ENCODE peak calls at places on chromosome 18, in four cellular contexts. Q is H1, K is GM12878, H is HepG2. V is an unnamed sample.

GRCh38 chr18:75727479-75727878 is 300.0 kb upstream of the SMIM21 start:
- DNase-seq in H (peak; percentile 2), Q (peak; percentile 38), K (no peak), V (peak; percentile 21)

GRCh38 chr18:73199151-73199550 is 331.4 kb upstream of the NETO1 start:
- DNase-seq in H (no peak), K (no peak), Q (no peak), V (no peak)

GRCh38 chr18:48020337-48021250 is 90.1 kb upstream of the SMAD2 start:
- DNase-seq in H (no peak), K (no peak), Q (no peak), V (no peak)

GRCh38 chr18:31835528-31836138 is 75.0 kb upstream of the SLC25A52 start:
- DNase-seq in H (no peak), Q (no peak), K (no peak), V (no peak)

GRCh38 chr18:8264861-8265411 is 344.3 kb upstream of the RAB12 start:
- DNase-seq in Q (no peak), H (peak; percentile 17), K (no peak), V (no peak)

GRCh38 chr18:9996104-9996503 is 82.3 kb downstream of the VAPA start:
- DNase-seq in Q (no peak), K (no peak), H (no peak), V (no peak)

GRCh38 chr18:57519668-57520424 is 66.7 kb downstream of the FECH start:
- DNase-seq in Q (no peak), K (no peak), H (no peak), V (no peak)

GRCh38 chr18:4836146-4836545 is 360.9 kb downstream of the AKAIN1 start:
- DNase-seq in Q (no peak), K (no peak), H (no peak), V (no peak)

DNA sequence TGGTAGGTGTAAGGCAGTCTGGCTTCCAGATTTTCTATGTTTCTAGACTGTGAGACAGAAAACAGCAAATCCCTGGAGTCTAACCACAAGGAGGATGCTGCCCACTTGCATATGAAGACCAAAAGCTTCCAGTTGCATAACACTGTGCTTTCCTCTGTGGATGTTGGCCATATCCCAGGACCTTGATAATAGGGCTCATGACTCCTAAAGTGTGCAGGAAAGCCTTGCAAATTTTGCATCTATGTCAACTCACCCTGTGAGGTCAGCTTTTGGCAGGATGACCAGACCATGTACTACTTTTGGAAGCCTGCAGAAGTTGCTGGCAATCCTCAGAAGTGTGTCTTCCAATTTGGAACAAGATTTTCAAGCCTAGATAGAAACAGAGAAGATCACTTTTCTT is 85.6 kb upstream of the RAB27B start:
- DNase-seq in K (no peak), H (no peak), Q (no peak), V (no peak)
- TF ChIP-seq EP300 in K (no peak), H (no peak), Q (no peak), V (no peak)

GRCh38 chr18:42611134-42611533 is 504.4 kb downstream of the RIT2 start:
- DNase-seq in Q (no peak), K (no peak), H (no peak), V (no peak)
- TF ChIP-seq SRF in Q (no peak), K (no peak), H (no peak), V (no peak)

GRCh38 chr18:42798606-42799005 is 316.9 kb downstream of the RIT2 start:
- DNase-seq in K (no peak), Q (no peak), H (no peak), V (no peak)

DNA sequence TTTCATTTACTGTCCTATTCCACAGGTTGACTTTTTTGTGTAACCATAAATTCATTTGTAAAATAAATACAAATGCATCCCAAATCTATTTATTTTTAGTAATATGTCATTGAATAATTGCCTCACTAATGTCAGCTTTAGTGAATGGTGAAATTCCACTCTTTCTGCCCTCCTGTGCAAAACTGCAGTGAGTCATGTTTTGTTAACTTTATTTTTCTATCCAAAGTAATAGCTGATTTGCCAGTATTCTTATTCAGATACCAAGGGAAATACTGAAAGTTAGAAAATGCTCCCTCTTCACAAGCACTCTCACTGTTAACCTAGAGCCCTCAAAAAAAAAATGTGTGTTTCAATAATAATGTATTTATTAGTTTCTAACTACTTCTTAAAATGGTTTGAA is 322.8 kb downstream of the RIT2 start:
- DNase-seq in Q (no peak), K (no peak), H (no peak), V (no peak)
- TF ChIP-seq RAD21 in Q (no peak), K (no peak), H (no peak), V (no peak)

GRCh38 chr18:55497825-55498403 is 90.1 kb downstream of the TCF4 start:
- DNase-seq in H (no peak), Q (no peak), K (no peak), V (no peak)

GRCh38 chr18:55500316-55501086 is 87.5 kb downstream of the TCF4 start:
- DNase-seq in H (no peak), Q (no peak), K (no peak), V (no peak)

GRCh38 chr18:55502346-55502710 is 85.7 kb downstream of the TCF4 start:
- DNase-seq in K (no peak), H (no peak), Q (no peak), V (no peak)

GRCh38 chr18:55501594-55502345 is 86.2 kb downstream of the TCF4 start:
- DNase-seq in K (no peak), H (no peak), Q (no peak), V (no peak)

GRCh38 chr18:55499526-55499925 is 88.5 kb downstream of the TCF4 start:
- DNase-seq in K (no peak), Q (no peak), H (no peak), V (no peak)
- TF ChIP-seq EP300 in K (no peak), Q (no peak), H (no peak), V (no peak)

GRCh38 chr18:13316066-13316465 is 97.5 kb downstream of the LDLRAD4 start:
- DNase-seq in K (no peak), H (no peak), Q (no peak), V (no peak)
- TF ChIP-seq SRF in K (no peak), H (no peak), Q (no peak), V (no peak)